ENCODE peak calls at places on chromosomes 3 and 15, in six cellular contexts. Y is right lobe of liver, N is tibial nerve, U is HCT116, T is breast epithelium, B is adrenal gland. D is an unnamed sample.
A peak's percentile ranks its signal among the peaks of the same experiment; 100 is the strongest.

GRCh38 chr15:50244153-50244552 is 21.4 kb downstream of the HDC start:
- DNase-seq in U (no peak), B (no peak), N (no peak), T (no peak), Y (no peak), D (no peak)

GRCh38 chr3:103319912-103320311 is 885.1 kb downstream of the ZPLD1 start:
- DNase-seq in Y (no peak), U (no peak), B (no peak), T (no peak), N (no peak), D (no peak)

GRCh38 chr3:71425491-71426071 is 157.9 kb downstream of the FOXP1 start:
- DNase-seq in T (no peak), N (no peak), B (no peak), Y (no peak), U (no peak), D (no peak)

GRCh38 chr3:153927107-153927506 is 194.1 kb upstream of the ARHGEF26 start:
- DNase-seq in Y (no peak), T (no peak), U (peak; percentile 12), N (no peak), B (no peak), D (no peak)

GRCh38 chr3:191329654-191330308 is 545 bp downstream of the UTS2B start:
- DNase-seq in U (no peak), Y (peak; percentile 71), B (peak; percentile 64), N (no peak), T (peak; percentile 26), D (peak; percentile 36)

GRCh38 chr3:121883507-121883906 is 10.7 kb upstream of the SLC15A2 start:
- DNase-seq in N (no peak), U (peak; percentile 18), Y (no peak), B (no peak), T (no peak), D (no peak)

GRCh38 chr3:190345027-190345821 is 23.0 kb upstream of the CLDN1 start:
- DNase-seq in B (peak; percentile 41), N (no peak), T (no peak), U (no peak), Y (no peak), D (peak; percentile 42)

GRCh38 chr3:10173926-10174435 is 9.3 kb downstream of the IRAK2 start:
- DNase-seq in B (peak; percentile 72), Y (peak; percentile 72), N (peak; percentile 43), U (no peak), T (peak; percentile 57), D (peak; percentile 65)

GRCh38 chr3:117349566-117349965 is 640.0 kb downstream of the TUSC7 start:
- DNase-seq in Y (no peak), N (no peak), U (no peak), B (no peak), T (no peak), D (no peak)

GRCh38 chr15:40061212-40061901 is 22.4 kb upstream of the SRP14 start:
- DNase-seq in B (no peak), Y (no peak), T (no peak), U (no peak), N (no peak), D (no peak)

GRCh38 chr15:74399511-74400312 is 32.3 kb upstream of the CYP11A1 start:
- DNase-seq in T (no peak), B (no peak), U (no peak), N (no peak), Y (no peak), D (no peak)

GRCh38 chr3:60431599-60431958 is 819.7 kb downstream of the FHIT start:
- DNase-seq in N (no peak), Y (no peak), B (no peak), T (no peak), U (no peak), D (no peak)

GRCh38 chr3:13108861-13109260 is 35.6 kb upstream of the IQSEC1 start:
- DNase-seq in Y (peak; percentile 21), N (no peak), U (no peak), T (no peak), B (peak; percentile 11), D (no peak)

GRCh38 chr3:5694267-5694666 is 506.8 kb downstream of the EDEM1 start:
- DNase-seq in T (no peak), B (no peak), U (no peak), N (no peak), Y (no peak), D (no peak)

GRCh38 chr3:16513141-16514020 is at the start of gene RFTN1:
- DNase-seq in U (no peak), T (no peak), Y (peak; percentile 67), N (peak; percentile 19), B (peak; percentile 41), D (peak; percentile 65)

GRCh38 chr15:55168350-55168974 is 28.3 kb downstream of the RSL24D1 start:
- DNase-seq in U (peak; percentile 81), N (no peak), Y (peak; percentile 66), T (no peak), B (peak; percentile 63), D (no peak)

GRCh38 chr3:157128771-157129671 is 30.9 kb downstream of the CCNL1 start:
- DNase-seq in B (peak; percentile 37), U (peak; percentile 22), Y (no peak), N (no peak), T (peak; percentile 74), D (no peak)

GRCh38 chr3:133797396-133798105 is 8.1 kb upstream of the SRPRB start:
- DNase-seq in Y (no peak), B (no peak), N (no peak), U (no peak), T (no peak), D (no peak)

GRCh38 chr3:130935761-130936160 is 41.9 kb downstream of the ATP2C1 start:
- DNase-seq in B (no peak), Y (no peak), N (no peak), T (no peak), U (no peak), D (no peak)

GRCh38 chr3:160226026-160226739 is 961 bp downstream of the C3orf80 start:
- DNase-seq in B (no peak), T (no peak), U (no peak), N (no peak), Y (no peak), D (no peak)

DNA sequence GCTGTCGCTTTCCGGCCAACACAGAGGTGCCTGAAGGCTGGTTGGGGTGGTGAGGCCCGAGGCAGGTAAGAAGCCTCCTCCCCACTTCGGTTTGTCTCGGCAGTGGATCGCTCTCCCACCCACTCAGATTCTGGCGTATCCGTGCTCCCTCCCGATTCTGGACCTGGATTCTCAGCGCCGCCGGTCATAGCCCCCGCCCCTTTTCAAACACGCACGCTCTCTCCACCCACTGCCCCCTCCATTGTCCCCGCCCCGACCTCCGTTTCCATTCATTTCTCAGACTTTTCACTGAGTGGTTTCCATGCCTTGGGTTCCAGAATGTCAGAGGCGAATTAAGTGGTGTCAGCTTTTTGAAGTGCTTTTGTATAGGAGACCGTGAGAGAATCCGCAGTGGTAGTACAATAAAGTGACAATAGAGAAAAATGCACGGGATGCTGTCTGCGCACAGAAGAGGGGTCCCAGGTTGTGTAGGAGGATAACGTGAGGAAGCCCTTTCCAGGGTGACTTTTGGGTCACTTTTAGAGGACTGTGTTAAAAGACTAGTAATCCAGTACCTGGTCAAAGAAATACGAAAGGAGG is at the start of gene SENP8:
- DNase-seq in N (no peak), Y (no peak), T (no peak), U (no peak), B (no peak), D (no peak)
- TF ChIP-seq POLR2A in N (no peak), Y (no peak), T (no peak), U (peak; percentile 83), B (no peak), D (no peak)

DNA sequence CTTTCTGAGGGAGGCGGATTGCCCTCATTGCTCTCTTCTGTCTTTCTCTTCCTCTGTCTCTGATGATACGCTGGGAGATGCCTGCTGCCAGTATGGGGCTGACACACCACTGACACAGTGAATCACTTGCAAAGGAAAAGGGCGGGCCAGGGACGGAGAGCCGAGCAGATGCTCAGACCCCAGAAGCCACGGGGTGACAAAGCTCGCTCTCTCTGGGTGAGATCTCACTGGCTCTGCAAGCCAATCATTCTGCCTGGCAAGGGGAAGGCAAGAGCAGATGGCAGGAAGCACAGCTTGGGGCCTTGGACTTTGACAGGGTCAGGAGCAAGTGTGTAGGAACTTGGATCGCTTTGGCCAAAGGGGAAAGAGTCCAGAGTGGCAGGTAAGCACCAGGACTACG is 198.7 kb downstream of the NTRK3 start:
- DNase-seq in N (no peak), U (no peak), Y (no peak), B (no peak), T (no peak), D (no peak)
- H3K27ac ChIP-seq in N (no peak overlapping the region), U (no peak overlapping the region), Y (no peak overlapping the region), B (no peak overlapping the region), T (no peak overlapping the region), D (no peak overlapping the region)

DNA sequence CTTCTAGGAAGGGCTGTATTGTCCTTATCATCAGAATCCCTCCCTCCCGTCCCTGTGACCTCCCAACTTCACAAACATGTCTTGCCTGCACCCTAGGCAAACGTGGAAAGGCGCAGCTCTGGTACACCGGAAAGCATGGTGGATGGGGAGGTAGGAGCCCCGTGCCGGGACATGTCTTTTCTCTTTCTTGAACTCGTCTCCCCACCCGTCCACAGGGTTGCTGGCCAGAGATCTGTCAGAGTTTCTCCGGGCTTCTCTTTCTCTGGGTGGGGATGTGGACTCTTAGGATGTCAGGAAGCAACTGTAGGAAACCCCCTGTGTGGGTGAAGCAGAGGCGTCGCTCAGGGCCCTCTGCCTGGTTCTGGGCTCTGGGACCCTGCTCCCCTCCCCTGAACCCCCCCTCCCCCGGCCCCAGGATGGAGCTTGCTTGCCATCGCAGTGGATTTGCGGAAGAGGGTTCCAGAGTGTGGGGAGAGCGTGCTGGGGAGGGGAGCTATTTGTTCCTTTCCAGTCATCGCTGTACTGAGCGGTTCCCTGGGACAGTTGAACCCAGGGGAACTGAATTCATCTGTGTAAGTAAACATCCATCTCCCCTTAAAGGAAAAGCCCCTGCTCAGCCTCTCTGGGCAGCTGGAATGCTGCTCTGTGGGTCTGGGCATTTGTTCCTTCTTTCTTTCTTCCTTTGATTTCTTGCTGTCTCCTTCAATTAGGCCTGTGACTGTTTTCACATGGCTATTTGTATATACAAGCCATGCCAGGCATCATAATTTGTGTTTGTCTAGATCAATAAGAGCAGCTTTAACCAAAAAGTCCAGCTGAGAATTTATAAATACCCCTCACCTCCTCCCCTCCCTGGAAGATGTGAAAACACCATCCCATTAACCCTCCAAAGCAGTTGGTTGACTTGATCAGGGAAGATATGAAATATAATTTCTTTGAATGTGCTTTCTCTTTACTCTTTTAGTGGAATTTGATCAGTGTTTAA is 72.8 kb downstream of the SMAD3 start:
- DNase-seq in B (no peak), U (no peak), Y (no peak), T (no peak), N (no peak), D (peak; percentile 31)
- H3K4me1 ChIP-seq in B (peaks cover 25% of the 10 kb centered on the region), U (peaks cover 50% of the 10 kb centered on the region), Y (peaks cover 38% of the 10 kb centered on the region), T (no peaks in the 10 kb centered on the region), N (no peaks in the 10 kb centered on the region), D (peaks cover 21% of the 10 kb centered on the region)

DNA sequence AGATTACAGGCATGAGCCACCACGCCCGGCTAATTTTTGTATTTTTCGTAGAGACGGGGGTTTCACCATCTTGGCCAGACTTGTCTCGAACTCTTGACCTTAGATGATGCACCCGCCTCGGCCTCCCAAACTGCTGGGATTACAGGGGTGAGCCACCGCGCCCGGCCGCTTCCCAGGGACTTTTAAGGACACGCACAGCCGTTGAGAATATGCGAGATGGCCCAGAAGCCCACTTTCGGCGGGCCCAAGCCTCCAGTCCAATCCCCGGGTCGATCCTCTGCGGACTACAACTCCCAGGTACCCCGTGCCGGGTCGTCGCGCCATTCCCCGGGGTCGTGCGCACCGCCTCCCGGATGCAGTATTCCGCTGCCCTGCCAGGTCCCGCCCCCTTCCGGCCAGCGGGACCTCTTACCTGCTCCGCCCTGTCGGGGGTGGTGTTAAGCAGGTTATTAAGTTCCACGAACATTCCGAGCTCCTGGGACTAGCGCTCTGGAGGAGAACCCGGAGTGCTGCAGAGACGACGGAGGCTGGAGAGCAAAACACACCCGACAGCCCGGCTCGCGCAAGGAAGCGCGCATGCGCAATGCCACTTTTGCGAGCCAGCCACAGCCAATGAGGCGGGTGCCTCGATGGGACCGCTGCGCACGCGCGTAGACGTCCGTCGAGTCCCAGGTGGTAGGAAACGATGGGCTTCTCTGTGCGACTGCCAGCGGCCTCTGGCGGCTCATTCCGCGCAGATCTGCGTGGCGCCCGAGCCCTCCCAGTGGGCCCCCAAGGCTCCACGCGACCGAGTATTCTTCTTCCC is at the start of gene ELP6:
- DNase-seq in Y (peak; percentile 98), T (peak; percentile 96), U (peak; percentile 92), B (peak; percentile 96), N (peak; percentile 91), D (peak; percentile 96)
- TF ChIP-seq POLR2A in Y (peak; percentile 52), T (peak; percentile 16), U (peak; percentile 57), B (peak; percentile 38), N (peak; percentile 62), D (peak; percentile 31)